ENCODE peak calls at places on chromosomes 16 and 17, in five cellular contexts. K, S, A, U and R are unnamed samples.

GRCh38 chr17:27269201-27269600 is 24.7 kb upstream of the WSB1 start:
- DNase-seq in K (no peak), U (no peak), A (no peak), S (no peak), R (no peak)

GRCh38 chr16:58264961-58265479 is 29.8 kb downstream of the PRSS54 start:
- DNase-seq in K (no peak), U (no peak), S (peak), A (no peak), R (no peak)

GRCh38 chr16:75064403-75065148 is 52.0 kb downstream of the LDHD start:
- DNase-seq in S (no peak), U (peak), K (no peak), A (peak), R (no peak)

GRCh38 chr17:74340470-74341023 is 14.5 kb downstream of the KIF19 start:
- DNase-seq in A (no peak), U (no peak), K (no peak), S (peak), R (no peak)

GRCh38 chr16:30923554-30924085 is at the start of gene FBXL19:
- DNase-seq in U (no peak), A (no peak), K (no peak), S (peak), R (no peak)

GRCh38 chr16:89685916-89686315 is 573 bp upstream of the CDK10 start:
- DNase-seq in K (no peak), S (no peak), U (no peak), A (no peak), R (no peak)

GRCh38 chr17:57293077-57293476 is 36.8 kb downstream of the MSI2 start:
- DNase-seq in A (no peak), S (no peak), K (peak), U (peak), R (no peak)

GRCh38 chr16:30934827-30935557 is 11.6 kb downstream of the FBXL19 start:
- DNase-seq in S (peak), U (no peak), A (peak), K (no peak), R (no peak)

GRCh38 chr17:9228408-9229159 is 207.3 kb downstream of the NTN1 start:
- DNase-seq in K (no peak), A (no peak), S (no peak), U (no peak), R (no peak)

GRCh38 chr16:88353691-88354090 is 29.1 kb upstream of the ZNF469 start:
- DNase-seq in A (no peak), S (peak), U (no peak), K (no peak), R (no peak)

GRCh38 chr16:63061319-63061718 is 1025.1 kb upstream of the CDH8 start:
- DNase-seq in S (no peak), K (no peak), A (no peak), U (no peak), R (no peak)

GRCh38 chr16:4309833-4310266 is 6.0 kb upstream of the GLIS2 start:
- DNase-seq in U (no peak), K (peak), A (peak), S (no peak), R (no peak)

GRCh38 chr16:49464877-49465504 is 91.4 kb downstream of the C16orf78 start:
- DNase-seq in U (no peak), A (peak), K (no peak), S (peak), R (no peak)

GRCh38 chr16:85314633-85315032 is 202.4 kb upstream of the CIBAR2 start:
- DNase-seq in U (no peak), A (no peak), K (no peak), S (no peak), R (no peak)

GRCh38 chr17:68290268-68290954 is 516 bp downstream of the SLC16A6 start:
- DNase-seq in U (peak), A (peak), S (peak), K (no peak), R (no peak)

GRCh38 chr17:27464431-27464830 is 8.2 kb downstream of the KSR1 start:
- DNase-seq in K (no peak), U (no peak), A (no peak), S (no peak), R (no peak)

GRCh38 chr16:10828851-10829331 is 10.3 kb upstream of the TVP23A start:
- DNase-seq in K (no peak), A (peak), S (peak), U (peak), R (no peak)

GRCh38 chr17:72545756-72546155 is 424.9 kb downstream of the SOX9 start:
- DNase-seq in U (no peak), A (no peak), S (no peak), K (no peak), R (no peak)

GRCh38 chr16:57689772-57690558 is 4.6 kb upstream of the DRC7 start:
- DNase-seq in K (no peak), S (no peak), U (no peak), A (peak), R (no peak)

GRCh38 chr16:78465730-78466129 is 366.3 kb downstream of the WWOX start:
- DNase-seq in K (no peak), S (no peak), U (no peak), A (no peak), R (no peak)

GRCh38 chr16:87550510-87550961 is 51.8 kb upstream of the JPH3 start:
- DNase-seq in K (no peak), A (peak), U (peak), S (peak), R (no peak)

GRCh38 chr16:64880994-64881393 is 240.9 kb downstream of the CDH11 start:
- DNase-seq in A (no peak), K (no peak), S (no peak), U (no peak), R (no peak)

GRCh38 chr16:8729779-8730334 is 55.4 kb downstream of the ABAT start:
- DNase-seq in A (no peak), K (no peak), S (no peak), U (no peak), R (no peak)

GRCh38 chr16:85015481-85016177 is 4.3 kb upstream of the ZDHHC7 start:
- DNase-seq in S (no peak), A (no peak), U (no peak), K (no peak), R (no peak)

DNA sequence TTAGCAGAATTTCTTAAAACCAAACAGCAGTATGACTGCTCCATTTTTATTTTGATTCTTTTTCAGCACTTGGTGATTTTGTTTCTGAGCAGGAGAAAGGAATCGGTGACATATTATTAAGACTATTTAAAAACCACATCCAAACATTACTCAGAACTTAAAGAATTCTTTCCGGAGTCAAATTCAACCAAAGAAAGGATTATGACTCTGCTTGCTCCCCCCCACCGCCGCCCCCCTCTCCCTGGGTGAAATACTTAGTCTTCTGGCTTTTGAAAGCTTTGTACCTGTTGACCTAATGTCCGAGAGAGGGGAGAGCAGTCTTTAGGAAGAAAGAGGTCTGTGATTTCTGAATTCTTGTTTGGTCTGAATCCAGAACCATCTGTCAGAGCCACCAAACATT is 17.9 kb upstream of the COL1A1 start:
- DNase-seq in A (no peak), S (no peak), U (no peak), K (no peak), R (no peak)
- H3K4me3 ChIP-seq in A (no peak), S (peak), U (no peak), K (no peak), R (no peak)

DNA sequence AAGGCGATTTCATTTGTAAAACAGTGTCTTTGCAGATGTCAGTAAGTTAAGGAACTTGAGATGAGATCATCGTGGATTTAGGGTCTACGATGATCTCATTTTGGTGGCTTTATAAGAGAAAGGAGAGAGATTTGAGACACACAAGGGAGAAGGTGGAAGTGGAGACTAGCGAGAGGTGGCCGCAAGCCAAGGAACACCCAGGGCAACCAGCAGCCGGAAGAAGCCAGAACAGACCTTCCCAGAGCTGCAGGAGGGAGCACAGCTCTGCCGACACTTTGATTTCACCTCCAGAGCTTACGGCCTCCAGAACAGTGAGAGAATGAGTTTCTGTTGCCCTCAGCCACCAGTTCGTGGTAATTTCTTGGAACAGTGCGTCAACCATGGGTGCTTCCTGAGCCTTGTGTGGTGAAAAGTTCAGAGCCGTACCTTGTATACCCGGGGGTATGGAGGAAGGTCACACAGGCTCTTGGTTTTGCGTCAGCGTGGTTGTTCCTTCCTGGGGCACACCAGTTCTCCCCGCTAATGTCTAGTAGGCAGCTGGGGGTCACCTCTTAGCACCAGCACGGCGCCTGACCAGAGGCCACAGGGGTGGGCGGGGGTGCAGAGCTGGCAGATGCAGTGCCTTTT is 12.9 kb upstream of the SEC14L1 start:
- DNase-seq in S (no peak), A (peak), U (peak), K (no peak), R (no peak)
- TF ChIP-seq POLR2AphosphoS5 in S (no peak), A (peak), U (peak), K (no peak), R (no peak)

DNA sequence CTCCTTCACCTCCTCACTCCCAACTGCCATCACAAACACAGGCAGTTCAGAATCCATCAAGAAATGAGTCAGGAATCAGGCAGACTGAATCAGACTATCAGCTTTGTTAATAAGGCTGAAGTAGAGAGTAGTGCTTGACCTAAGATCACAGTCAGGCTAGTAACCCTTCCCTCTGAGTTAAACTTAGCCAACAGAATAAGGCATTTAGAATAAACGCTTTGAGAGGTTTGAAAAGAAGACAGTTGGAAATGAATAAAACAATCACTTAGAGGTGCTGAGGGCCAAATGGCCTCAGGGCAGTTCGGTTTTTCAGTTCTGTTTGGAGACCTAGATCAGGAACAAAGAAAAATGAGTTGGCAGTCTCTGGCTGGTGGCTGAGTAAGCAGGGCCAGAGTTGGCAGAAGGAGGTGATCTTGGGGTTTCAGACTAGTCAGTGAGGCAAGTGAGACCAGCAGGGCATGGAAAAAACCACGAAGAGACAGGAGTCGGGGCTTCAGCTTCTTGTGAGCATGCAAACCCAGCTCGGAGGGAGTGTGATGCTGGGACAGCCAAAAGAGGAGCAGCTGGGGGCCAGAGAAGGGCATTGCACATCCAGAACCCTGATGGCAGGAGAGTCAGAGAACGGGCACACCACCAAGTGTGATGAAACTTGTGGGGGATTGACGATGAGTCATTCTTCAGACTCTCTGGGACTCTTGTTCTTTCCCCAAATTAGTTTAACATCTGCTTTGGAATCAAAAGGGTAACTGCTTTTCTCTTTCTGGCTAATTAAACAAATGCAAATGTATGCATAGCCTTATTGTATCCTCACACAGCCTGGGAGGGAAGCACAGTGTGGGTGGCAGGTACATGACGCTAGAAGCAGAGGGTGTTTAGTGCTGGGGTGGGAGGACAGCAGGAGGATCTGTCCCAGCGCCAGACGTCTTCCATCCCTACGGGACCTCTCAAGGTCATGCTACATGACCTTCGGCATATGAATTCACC is 54.8 kb downstream of the SPECC1 start:
- DNase-seq in A (peak), S (no peak), K (peak), U (peak), R (no peak)
- H3K4me3 ChIP-seq in A (no peak), S (no peak), K (no peak), U (no peak), R (no peak)

GRCh38 chr17:47275245-47275984 is 21.8 kb downstream of the ITGB3 start:
- DNase-seq in A (peak), U (peak), K (no peak), S (peak), R (peak)
- TF ChIP-seq POLR2AphosphoS5 in A (no peak), U (peak), K (no peak), S (no peak), R (no peak)

GRCh38 chr17:37605081-37605480 is 4.1 kb downstream of the SYNRG start:
- DNase-seq in A (no peak), U (no peak), K (no peak), S (no peak), R (no peak)
- H3K4me3 ChIP-seq in A (no peak), U (no peak), K (no peak), S (no peak), R (no peak)